ENCODE peak calls at places on chromosomes 5 and 9, in six cellular contexts. Y, E, I, Q, U and R are unnamed samples.
A peak's percentile ranks its signal among the peaks of the same experiment; 100 is the strongest.

GRCh38 chr5:137254695-137255094 is 244.4 kb downstream of the SPOCK1 start:
- DNase-seq in Y (peak; percentile 61), U (no peak), Q (no peak), E (no peak), I (no peak), R (no peak)

GRCh38 chr5:146699729-146700430 is 178.7 kb downstream of the PPP2R2B start:
- DNase-seq in I (no peak), Q (no peak), E (no peak), U (no peak), Y (no peak), R (no peak)

GRCh38 chr9:121895836-121896544 is 197.1 kb downstream of the TTLL11 start:
- DNase-seq in I (no peak), Q (no peak), Y (peak; percentile 40), U (peak; percentile 83), E (no peak), R (no peak)

GRCh38 chr5:1062761-1063568 is 48.9 kb downstream of the SLC12A7 start:
- DNase-seq in Y (no peak), U (no peak), E (no peak), I (no peak), Q (no peak), R (no peak)

GRCh38 chr5:160751297-160751696 is 100.7 kb downstream of the ATP10B start:
- DNase-seq in Y (no peak), U (no peak), I (no peak), E (no peak), Q (no peak), R (no peak)

GRCh38 chr5:172534229-172535169 is 80.2 kb upstream of the SH3PXD2B start:
- DNase-seq in Y (no peak), E (no peak), I (no peak), Q (peak; percentile 52), U (no peak), R (no peak)

GRCh38 chr9:113483676-113484257 is 20.2 kb downstream of the RGS3 start:
- DNase-seq in E (no peak), I (no peak), Y (no peak), U (no peak), Q (no peak), R (no peak)

GRCh38 chr9:33623658-33624586 is 99.9 kb downstream of the ANKRD18B start:
- DNase-seq in Q (no peak), I (peak; percentile 45), Y (peak; percentile 56), U (peak; percentile 56), E (peak; percentile 49), R (peak; percentile 56)

GRCh38 chr9:35313911-35314310 is 152.1 kb downstream of the UNC13B start:
- DNase-seq in E (no peak), Q (no peak), U (no peak), Y (no peak), I (no peak), R (no peak)

GRCh38 chr9:445033-445432 is 230.4 kb downstream of the DOCK8 start:
- DNase-seq in I (no peak), Q (no peak), E (peak; percentile 28), U (no peak), Y (no peak), R (no peak)

GRCh38 chr5:55440188-55440646 is 94.5 kb downstream of the PLPP1 start:
- DNase-seq in I (no peak), U (peak; percentile 42), E (no peak), Y (no peak), Q (no peak), R (no peak)

GRCh38 chr9:122128432-122129343 is 30.9 kb downstream of the NDUFA8 start:
- DNase-seq in Q (no peak), Y (no peak), I (no peak), U (no peak), E (peak; percentile 67), R (no peak)

GRCh38 chr5:2687746-2688145 is 63.7 kb downstream of the IRX2 start:
- DNase-seq in Y (no peak), U (no peak), Q (no peak), I (no peak), E (no peak), R (no peak)

GRCh38 chr9:87270241-87271234 is 227.1 kb upstream of the DAPK1 start:
- DNase-seq in Y (peak; percentile 36), Q (no peak), U (peak; percentile 29), I (no peak), E (peak; percentile 35), R (no peak)

GRCh38 chr5:91288117-91288516 is 95.0 kb downstream of the ARRDC3 start:
- DNase-seq in E (peak; percentile 17), U (no peak), Y (peak; percentile 32), Q (no peak), I (no peak), R (no peak)

GRCh38 chr5:139960723-139961383 is 82.2 kb downstream of the NRG2 start:
- DNase-seq in Y (no peak), E (no peak), I (peak; percentile 45), Q (peak; percentile 36), U (no peak), R (no peak)

GRCh38 chr5:95824747-95825146 is 2.2 kb upstream of the GLRX start:
- DNase-seq in E (no peak), Y (no peak), Q (no peak), I (no peak), U (no peak), R (no peak)

GRCh38 chr9:127495884-127496555 is 44.7 kb downstream of the LRSAM1 start:
- DNase-seq in Y (no peak), U (no peak), Q (no peak), E (no peak), I (no peak), R (no peak)

GRCh38 chr5:67089200-67089725 is 107.3 kb downstream of the CD180 start:
- DNase-seq in Q (no peak), U (no peak), I (no peak), E (no peak), Y (no peak), R (no peak)

GRCh38 chr5:171484460-171484899 is 65.0 kb downstream of the FGF18 start:
- DNase-seq in E (no peak), U (peak; percentile 46), Q (no peak), I (no peak), Y (peak; percentile 33), R (no peak)

GRCh38 chr5:5341531-5342292 is 80.8 kb upstream of the ICE1 start:
- DNase-seq in U (no peak), Y (no peak), I (no peak), E (no peak), Q (no peak), R (no peak)

GRCh38 chr5:44991693-44992092 is 182.9 kb downstream of the MRPS30 start:
- DNase-seq in I (no peak), U (no peak), Y (no peak), E (no peak), Q (no peak), R (no peak)

GRCh38 chr5:28710360-28710759 is 1672.0 kb upstream of the CDH9 start:
- DNase-seq in Y (no peak), I (no peak), Q (no peak), U (no peak), E (no peak), R (no peak)
- TF ChIP-seq CTCF in Y (no peak), I (no peak), Q (peak; percentile 65), U (no peak), E (no peak), R (no peak)

GRCh38 chr9:128828719-128829452 is 708 bp downstream of the SPOUT1 start:
- DNase-seq in Q (no peak), Y (no peak), E (no peak), I (no peak), U (no peak), R (no peak)

GRCh38 chr9:128828267-128828666 is 1.3 kb downstream of the SPOUT1 start:
- DNase-seq in I (no peak), E (no peak), Y (no peak), U (no peak), Q (no peak), R (no peak)

GRCh38 chr9:128833696-128834095 is 4.1 kb upstream of the SPOUT1 start:
- DNase-seq in E (no peak), Q (no peak), U (no peak), Y (no peak), I (no peak), R (no peak)

GRCh38 chr9:128825923-128826702 is 3.5 kb downstream of the SPOUT1 start:
- DNase-seq in Y (no peak), I (no peak), U (no peak), E (no peak), Q (no peak), R (no peak)

GRCh38 chr9:128829477-128830251 is at the start of gene SPOUT1:
- DNase-seq in Q (peak; percentile 90), I (peak; percentile 94), E (peak; percentile 91), Y (peak; percentile 92), U (peak; percentile 94), R (peak; percentile 91)
- TF ChIP-seq CTCF in Q (no peak), I (no peak), E (no peak), Y (no peak), U (peak; percentile 17), R (no peak)

GRCh38 chr5:38257236-38258036 is 923 bp upstream of the EGFLAM start:
- DNase-seq in Y (no peak), Q (no peak), E (no peak), I (no peak), U (no peak), R (no peak)

GRCh38 chr5:38258037-38258318 is 381 bp upstream of the EGFLAM start:
- DNase-seq in Y (no peak), I (no peak), U (no peak), E (no peak), Q (no peak), R (no peak)

GRCh38 chr5:38253759-38254158 is 4.6 kb upstream of the EGFLAM start:
- DNase-seq in Q (no peak), U (no peak), Y (no peak), I (no peak), E (no peak), R (no peak)

GRCh38 chr5:38259062-38259857 is 901 bp downstream of the EGFLAM start:
- DNase-seq in Q (no peak), E (no peak), I (no peak), U (no peak), Y (no peak), R (no peak)

GRCh38 chr5:38258319-38259061 is at the start of gene EGFLAM:
- DNase-seq in Y (no peak), I (peak; percentile 6), E (peak; percentile 57), Q (peak; percentile 74), U (peak; percentile 17), R (no peak)
- TF ChIP-seq CTCF in Y (no peak), I (no peak), E (no peak), Q (peak; percentile 64), U (no peak), R (no peak)

GRCh38 chr9:7237473-7238243 is 479.9 kb downstream of the KDM4C start:
- DNase-seq in Y (no peak), I (no peak), E (no peak), U (no peak), Q (no peak), R (no peak)

GRCh38 chr9:7238244-7238637 is 480.5 kb downstream of the KDM4C start:
- DNase-seq in U (no peak), E (no peak), I (no peak), Y (no peak), Q (no peak), R (no peak)

GRCh38 chr9:7236186-7236585 is 478.4 kb downstream of the KDM4C start:
- DNase-seq in E (no peak), Y (no peak), Q (no peak), U (no peak), I (no peak), R (no peak)

GRCh38 chr9:7233516-7233915 is 475.7 kb downstream of the KDM4C start:
- DNase-seq in U (no peak), E (no peak), I (no peak), Q (no peak), Y (no peak), R (no peak)

GRCh38 chr9:7234144-7234543 is 476.4 kb downstream of the KDM4C start:
- DNase-seq in I (peak; percentile 9), E (no peak), Q (no peak), U (no peak), Y (no peak), R (no peak)
- TF ChIP-seq CTCF in I (peak; percentile 60), E (peak; percentile 26), Q (peak; percentile 67), U (no peak), Y (peak; percentile 5), R (peak; percentile 42)

GRCh38 chr5:43115968-43116367 is 4.7 kb upstream of the ZNF131 start:
- DNase-seq in U (no peak), I (no peak), Q (no peak), E (no peak), Y (no peak), R (no peak)
- TF ChIP-seq CTCF in U (no peak), I (peak; percentile 6), Q (no peak), E (no peak), Y (no peak), R (no peak)